ENCODE peak calls at places on chromosomes 6 and 20, in seven cellular contexts. J, K, X, C, N, O and I are unnamed samples.
A peak's percentile ranks its signal among the peaks of the same experiment; 100 is the strongest.

GRCh38 chr20:48724891-48725588 is 102.8 kb downstream of the PREX1 start:
- DNase-seq in J (no peak), K (no peak), X (no peak), C (no peak), N (no peak), O (no peak), I (no peak)

GRCh38 chr6:107820571-107821261 is 3.4 kb downstream of the SCML4 start:
- DNase-seq in J (no peak), K (no peak), X (peak; percentile 54), C (peak; percentile 26), N (no peak), O (peak; percentile 19), I (no peak)

GRCh38 chr6:89449182-89449581 is 16.2 kb downstream of the ANKRD6 start:
- DNase-seq in J (no peak), K (no peak), X (no peak), C (no peak), N (no peak), O (no peak), I (no peak)

GRCh38 chr6:73580247-73581149 is 59.7 kb upstream of the EEF1A1 start:
- DNase-seq in J (peak; percentile 97), K (peak; percentile 85), X (peak; percentile 99), C (peak; percentile 93), N (peak; percentile 78), O (peak; percentile 99), I (peak; percentile 78)

GRCh38 chr6:106973841-106974336 is 640 bp downstream of the CD24 start:
- DNase-seq in J (no peak), K (no peak), X (no peak), C (no peak), N (no peak), O (no peak), I (no peak)

GRCh38 chr6:17721671-17722070 is 14.9 kb upstream of the NUP153 start:
- DNase-seq in J (no peak), K (no peak), X (no peak), C (no peak), N (no peak), O (no peak), I (no peak)

GRCh38 chr6:135141728-135142127 is 39.4 kb upstream of the MYB start:
- DNase-seq in J (no peak), K (peak; percentile 50), X (no peak), C (no peak), N (no peak), O (no peak), I (no peak)

GRCh38 chr6:121430514-121431460 is 4.7 kb upstream of the GJA1 start:
- DNase-seq in J (peak; percentile 37), K (no peak), X (peak; percentile 81), C (no peak), N (peak; percentile 40), O (peak; percentile 66), I (no peak)

GRCh38 chr6:163943647-163944395 is 529.3 kb downstream of the QKI start:
- DNase-seq in J (no peak), K (no peak), X (no peak), C (no peak), N (no peak), O (peak; percentile 48), I (peak; percentile 42)

GRCh38 chr6:31652925-31653724 is 664 bp upstream of the BAG6 start:
- DNase-seq in J (peak; percentile 84), K (peak; percentile 96), X (no peak), C (peak; percentile 95), N (peak; percentile 91), O (no peak), I (peak; percentile 86)

GRCh38 chr20:19628570-19629134 is 129.4 kb upstream of the RIN2 start:
- DNase-seq in J (peak; percentile 65), K (peak; percentile 77), X (peak; percentile 80), C (no peak), N (peak; percentile 57), O (peak; percentile 67), I (no peak)

GRCh38 chr20:24634855-24635254 is 165.4 kb downstream of the SYNDIG1 start:
- DNase-seq in J (peak; percentile 93), K (no peak), X (peak; percentile 88), C (peak; percentile 62), N (no peak), O (peak; percentile 83), I (no peak)

GRCh38 chr20:25563362-25563761 is 22.0 kb downstream of the NINL start:
- DNase-seq in J (no peak), K (no peak), X (no peak), C (no peak), N (no peak), O (no peak), I (no peak)

GRCh38 chr6:136859430-136859829 is 37.0 kb downstream of the PEX7 start:
- DNase-seq in J (no peak), K (no peak), X (no peak), C (no peak), N (no peak), O (no peak), I (no peak)

GRCh38 chr20:25364180-25364788 is 26.4 kb downstream of the ABHD12 start:
- DNase-seq in J (no peak), K (no peak), X (peak; percentile 11), C (no peak), N (no peak), O (no peak), I (no peak)

GRCh38 chr20:2626853-2627541 is 25.4 kb upstream of the NOP56 start:
- DNase-seq in J (peak; percentile 89), K (no peak), X (peak; percentile 48), C (no peak), N (no peak), O (peak; percentile 54), I (no peak)

GRCh38 chr20:2633381-2633780 is 19.1 kb upstream of the NOP56 start:
- DNase-seq in J (no peak), K (no peak), X (no peak), C (no peak), N (no peak), O (no peak), I (no peak)

DNA sequence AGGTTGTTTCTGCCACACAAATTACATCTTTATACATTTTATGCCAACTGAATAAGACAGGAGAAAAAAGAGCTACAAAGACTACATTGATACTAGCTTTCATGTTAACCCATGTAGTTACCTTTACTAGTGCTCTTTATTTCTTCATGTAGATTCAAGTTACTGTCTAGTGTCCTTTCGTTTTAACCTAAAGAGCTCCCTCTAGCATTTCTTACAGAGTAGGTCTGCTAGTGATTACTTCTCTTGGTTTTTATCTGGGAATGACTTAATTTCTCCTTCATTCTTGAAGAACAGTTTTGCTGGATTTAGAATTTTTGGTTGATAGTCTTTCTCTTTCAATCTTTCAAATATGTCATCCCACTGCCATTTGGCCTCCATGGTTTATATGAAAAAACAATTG is 21.2 kb upstream of the NOP56 start:
- DNase-seq in J (no peak), K (no peak), X (peak; percentile 19), C (no peak), N (no peak), O (peak; percentile 12), I (no peak)
- TF ChIP-seq CTCF in J (peak; percentile 24), K (no peak), X (no peak), C (no peak), N (no peak), O (no peak), I (no peak)

GRCh38 chr6:29419516-29419915 is 4.8 kb downstream of the OR12D1 start:
- DNase-seq in J (no peak), K (no peak), X (no peak), C (no peak), N (no peak), O (no peak), I (no peak)

DNA sequence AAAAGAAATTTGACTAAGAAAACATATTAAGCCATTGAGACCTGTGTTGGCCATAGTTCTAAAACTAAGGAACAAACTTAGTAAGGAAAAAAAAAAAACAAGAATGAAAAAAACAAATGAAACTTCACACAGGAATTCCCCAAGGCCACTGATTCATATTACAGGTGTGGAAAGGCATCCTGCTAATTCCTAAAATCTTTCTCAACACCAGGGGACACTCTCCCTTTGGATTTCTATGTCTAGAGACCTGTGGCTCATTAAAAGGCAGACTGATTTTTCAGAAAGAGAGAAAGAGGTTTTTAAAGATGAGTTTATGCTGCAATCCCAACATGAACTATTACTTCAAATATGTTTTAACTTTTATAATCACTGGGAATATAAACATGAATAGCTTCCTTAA is at the start of gene OR12D1:
- DNase-seq in J (no peak), K (no peak), X (no peak), C (no peak), N (no peak), O (no peak), I (no peak)
- TF ChIP-seq CTCF in J (no peak), K (no peak), X (no peak), C (no peak), N (no peak), O (no peak), I (no peak)

GRCh38 chr6:20907486-20908071 is 373.3 kb downstream of the CDKAL1 start:
- DNase-seq in J (no peak), K (no peak), X (no peak), C (no peak), N (no peak), O (no peak), I (no peak)
- TF ChIP-seq CTCF in J (no peak), K (no peak), X (no peak), C (no peak), N (no peak), O (no peak), I (no peak)

GRCh38 chr6:166418691-166419143 is 36.0 kb upstream of the MPC1 start:
- DNase-seq in J (no peak), K (no peak), X (no peak), C (no peak), N (no peak), O (no peak), I (no peak)

GRCh38 chr6:166419268-166419667 is 36.5 kb upstream of the MPC1 start:
- DNase-seq in J (no peak), K (peak; percentile 92), X (no peak), C (no peak), N (no peak), O (peak; percentile 52), I (no peak)

GRCh38 chr6:166419717-166420116 is 37.0 kb upstream of the MPC1 start:
- DNase-seq in J (no peak), K (no peak), X (no peak), C (no peak), N (no peak), O (no peak), I (no peak)

GRCh38 chr6:166422201-166422940 is 39.6 kb upstream of the MPC1 start:
- DNase-seq in J (no peak), K (no peak), X (no peak), C (no peak), N (no peak), O (no peak), I (no peak)

DNA sequence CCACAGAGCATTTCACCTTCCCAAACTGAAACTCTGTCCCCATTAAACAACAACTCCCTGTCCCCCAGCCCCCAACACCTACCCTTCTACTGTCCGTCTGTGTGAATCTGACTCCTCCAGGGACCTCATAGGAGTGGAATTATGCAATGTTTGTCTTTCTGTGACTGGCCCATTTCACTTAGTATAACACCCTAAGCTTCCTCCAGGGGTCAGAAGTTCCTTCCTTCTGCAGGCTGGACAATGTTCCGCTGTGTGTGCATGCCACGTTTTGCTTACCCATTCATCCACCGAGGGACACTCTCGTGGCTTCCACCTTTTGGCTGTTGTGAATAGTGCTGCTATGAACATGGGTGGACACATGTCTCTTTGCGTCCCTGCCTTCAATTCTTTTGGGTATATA is 37.6 kb upstream of the MPC1 start:
- DNase-seq in J (no peak), K (no peak), X (peak; percentile 52), C (no peak), N (no peak), O (peak; percentile 44), I (no peak)
- TF ChIP-seq CTCF in J (peak; percentile 28), K (no peak), X (peak; percentile 36), C (no peak), N (no peak), O (no peak), I (peak; percentile 33)